ENCODE peak calls at places on chromosome X, in six cellular contexts. D, P, W, H, K and O are unnamed samples.

GRCh38 chrX:149939271-149940014 is 1.2 kb upstream of the EOLA2 start:
- DNase-seq in K (peak), W (peak), P (peak), H (peak), D (peak), O (peak)

GRCh38 chrX:41984628-41985027 is 61.3 kb upstream of the CASK start:
- DNase-seq in W (no peak), D (peak), P (peak), K (no peak), H (no peak), O (peak)

GRCh38 chrX:12955882-12956703 is 18.8 kb upstream of the TMSB4X start:
- DNase-seq in H (no peak), P (peak), K (no peak), D (peak), W (peak), O (no peak)

GRCh38 chrX:50813843-50814661 is at the start of gene SHROOM4:
- DNase-seq in H (no peak), D (peak), W (peak), K (no peak), P (no peak), O (no peak)

GRCh38 chrX:150565551-150565950 is 2.9 kb upstream of the MTM1 start:
- DNase-seq in D (no peak), K (no peak), W (no peak), H (no peak), P (no peak), O (no peak)

GRCh38 chrX:49209434-49210251 is 9.7 kb upstream of the SYP start:
- DNase-seq in K (no peak), P (no peak), W (no peak), H (no peak), D (no peak), O (no peak)

GRCh38 chrX:129653181-129653984 is 1.4 kb downstream of the APLN start:
- DNase-seq in H (no peak), K (no peak), W (no peak), P (no peak), D (no peak), O (no peak)

GRCh38 chrX:111123125-111123524 is 27.1 kb downstream of the PAK3 start:
- DNase-seq in K (no peak), D (no peak), W (no peak), P (no peak), H (no peak), O (no peak)

GRCh38 chrX:66110112-66110511 is 53.9 kb upstream of the HEPH start:
- DNase-seq in H (no peak), W (peak), K (peak), P (peak), D (peak), O (no peak)

GRCh38 chrX:129701624-129702069 is 37.1 kb upstream of the XPNPEP2 start:
- DNase-seq in D (peak), P (no peak), K (no peak), W (peak), H (no peak), O (no peak)

GRCh38 chrX:119667111-119667928 is 25.6 kb downstream of the SEPTIN6 start:
- DNase-seq in P (no peak), H (no peak), K (no peak), D (no peak), W (peak), O (no peak)

GRCh38 chrX:39760930-39761329 is 336.8 kb downstream of the BCOR start:
- DNase-seq in P (no peak), W (no peak), D (no peak), K (no peak), H (no peak), O (no peak)

GRCh38 chrX:17860811-17861495 is at the start of gene RAI2:
- DNase-seq in W (no peak), H (no peak), D (peak), P (no peak), K (no peak), O (no peak)

GRCh38 chrX:39967348-39967747 is 130.4 kb downstream of the BCOR start:
- DNase-seq in K (no peak), D (no peak), W (no peak), P (no peak), H (no peak), O (no peak)

GRCh38 chrX:47218920-47219815 is 687 bp downstream of the CDK16 start:
- DNase-seq in K (peak), H (no peak), D (peak), P (peak), W (no peak), O (peak)

GRCh38 chrX:150844016-150844415 is 54.5 kb downstream of the CD99L2 start:
- DNase-seq in H (no peak), D (no peak), K (no peak), P (peak), W (no peak), O (no peak)

GRCh38 chrX:148938348-148938747 is 437.9 kb downstream of the AFF2 start:
- DNase-seq in K (no peak), H (no peak), W (no peak), P (no peak), D (no peak), O (no peak)

GRCh38 chrX:119374736-119375135 is 24.4 kb upstream of the SLC25A43 start:
- DNase-seq in H (no peak), K (no peak), W (peak), D (no peak), P (peak), O (peak)

GRCh38 chrX:120672389-120672788 is 42.5 kb upstream of the C1GALT1C1 start:
- DNase-seq in D (no peak), P (peak), K (peak), H (no peak), W (peak), O (peak)

GRCh38 chrX:153411255-153411987 is at the start of gene ZFP92:
- DNase-seq in P (no peak), D (peak), W (no peak), H (no peak), K (no peak), O (peak)

GRCh38 chrX:120677017-120677652 is 47.3 kb upstream of the C1GALT1C1 start:
- DNase-seq in K (no peak), D (no peak), P (no peak), W (no peak), H (no peak), O (no peak)

GRCh38 chrX:7159132-7159861 is 11.3 kb upstream of the PUDP start:
- DNase-seq in P (peak), D (peak), W (peak), K (no peak), H (no peak), O (no peak)

GRCh38 chrX:152819271-152819670 is 11.3 kb downstream of the CETN2 start:
- DNase-seq in W (no peak), P (no peak), H (no peak), D (no peak), K (no peak), O (no peak)

GRCh38 chrX:104334971-104335370 is 80.2 kb upstream of the ESX1 start:
- DNase-seq in D (no peak), H (no peak), W (no peak), P (no peak), K (no peak), O (no peak)

GRCh38 chrX:154116514-154116913 is 19.0 kb upstream of the MECP2 start:
- DNase-seq in D (no peak), P (no peak), K (no peak), W (no peak), H (no peak), O (no peak)

GRCh38 chrX:45851434-45851991 is 650.8 kb upstream of the DIPK2B start:
- DNase-seq in K (peak), W (no peak), D (peak), H (no peak), P (peak), O (no peak)

GRCh38 chrX:40006025-40007017 is 91.4 kb downstream of the BCOR start:
- DNase-seq in K (no peak), W (peak), D (peak), P (no peak), H (no peak), O (no peak)

GRCh38 chrX:51894697-51895336 is 1.4 kb downstream of the MAGED1 start:
- DNase-seq in P (no peak), D (peak), H (no peak), K (no peak), W (peak), O (no peak)

GRCh38 chrX:24412637-24413363 is 52.3 kb upstream of the PDK3 start:
- DNase-seq in P (no peak), W (no peak), D (no peak), K (no peak), H (no peak), O (no peak)

GRCh38 chrX:51487960-51488267 is 8.5 kb downstream of the NUDT11 start:
- DNase-seq in P (no peak), H (no peak), D (no peak), W (no peak), K (no peak), O (no peak)

GRCh38 chrX:129019412-129019811 is 503.9 kb downstream of the SMARCA1 start:
- DNase-seq in H (no peak), W (no peak), P (no peak), K (no peak), D (no peak), O (no peak)

GRCh38 chrX:154020500-154021115 is 906 bp upstream of the IRAK1 start:
- DNase-seq in W (no peak), D (no peak), P (no peak), H (no peak), K (no peak), O (no peak)

GRCh38 chrX:42686706-42687105 is 91.3 kb downstream of the PPP1R2C start:
- DNase-seq in W (peak), P (no peak), H (no peak), K (no peak), D (no peak), O (no peak)

GRCh38 chrX:119145241-119145653 is 17.6 kb upstream of the KIAA1210 start:
- DNase-seq in W (peak), D (peak), H (no peak), P (peak), K (peak), O (no peak)

GRCh38 chrX:40175416-40176255 is 77.9 kb upstream of the BCOR start:
- DNase-seq in D (peak), H (no peak), W (peak), P (no peak), K (peak), O (no peak)

GRCh38 chrX:16628954-16629595 is 20.9 kb upstream of the S100G start:
- DNase-seq in D (no peak), W (no peak), P (no peak), K (no peak), H (no peak), O (no peak)

GRCh38 chrX:42151808-42152207 is 228.5 kb upstream of the CASK start:
- DNase-seq in H (no peak), P (no peak), W (no peak), D (no peak), K (no peak), O (no peak)

GRCh38 chrX:97050413-97050812 is 166.7 kb downstream of the RPA4 start:
- DNase-seq in D (no peak), W (peak), K (no peak), P (no peak), H (no peak), O (no peak)

GRCh38 chrX:87636533-87636932 is 118.9 kb downstream of the KLHL4 start:
- DNase-seq in H (no peak), P (no peak), K (no peak), D (no peak), W (no peak), O (no peak)